ENCODE peak calls at places on chromosomes 5 and 9, in four cellular contexts. I is posterior vena cava; S is hepatocyte; B is activated CD8-positive, alpha-beta memory T cell treated with anti-CD3 and anti-CD28 coated beads, Interleukin-2, amount 10 ng/mL, durations not matched to agents 7 days and 5 days. J is an unnamed sample.

GRCh38 chr5:76804266-76804665 is 14.6 kb upstream of the F2RL1 start:
- DNase-seq in S (peak; percentile 54), I (no peak), B (no peak), J (no peak)

GRCh38 chr5:143713331-143714032 is 98.5 kb upstream of the HMHB1 start:
- DNase-seq in B (no peak), S (no peak), I (no peak), J (no peak)

GRCh38 chr5:129460951-129461815 is 1.1 kb downstream of the ADAMTS19 start:
- DNase-seq in S (peak; percentile 69), I (no peak), B (no peak), J (no peak)

GRCh38 chr5:122515709-122516431 is 203.8 kb downstream of the SNCAIP start:
- DNase-seq in I (no peak), S (peak; percentile 87), B (no peak), J (no peak)

GRCh38 chr9:136710543-136710942 is 1.8 kb upstream of the DIPK1B start:
- DNase-seq in S (no peak), B (no peak), I (no peak), J (no peak)

GRCh38 chr5:138035605-138036537 is 3.0 kb upstream of the FAM13B start:
- DNase-seq in S (peak; percentile 93), I (no peak), B (peak; percentile 81), J (no peak)

GRCh38 chr5:144267961-144268513 is 97.4 kb downstream of the KCTD16 start:
- DNase-seq in I (no peak), S (no peak), B (no peak), J (no peak)

GRCh38 chr9:121295662-121296191 is 27.8 kb downstream of the GSN start:
- DNase-seq in B (no peak), S (no peak), I (no peak), J (no peak)

GRCh38 chr9:127583605-127584053 is 28.4 kb upstream of the STXBP1 start:
- DNase-seq in I (no peak), S (no peak), B (no peak), J (no peak)

GRCh38 chr5:81759632-81760005 is 8.7 kb upstream of the SSBP2 start:
- DNase-seq in I (no peak), S (no peak), B (no peak), J (no peak)

GRCh38 chr9:114364528-114365041 is 23.2 kb downstream of the AKNA start:
- DNase-seq in S (no peak), I (peak; percentile 31), B (no peak), J (no peak)